ENCODE peak calls at places on chromosomes 11 and 22, in six cellular contexts. F is sigmoid colon, G is stomach, Q is ovary, L is Peyer's patch, X is A549. D is an unnamed sample.

GRCh38 chr11:113331436-113331835 is 17.1 kb downstream of the TTC12 start:
- DNase-seq in F (no peak), G (no peak), Q (no peak), L (no peak), X (no peak), D (no peak)

GRCh38 chr22:48070083-48070482 is 1307.6 kb downstream of the TBC1D22A start:
- DNase-seq in F (peak; percentile 2), G (no peak), Q (no peak), L (peak; percentile 22), X (no peak), D (no peak)

GRCh38 chr11:34565417-34566208 is 52.0 kb upstream of the ELF5 start:
- DNase-seq in F (no peak), G (no peak), Q (no peak), L (no peak), X (peak; percentile 37), D (peak; percentile 18)

GRCh38 chr11:20640401-20640800 is 29.0 kb upstream of the NELL1 start:
- DNase-seq in F (no peak), G (no peak), Q (no peak), L (no peak), X (no peak), D (no peak)

GRCh38 chr11:11786771-11787170 is 55.0 kb upstream of the USP47 start:
- DNase-seq in F (no peak), G (no peak), Q (no peak), L (no peak), X (peak; percentile 47), D (no peak)

GRCh38 chr11:57087966-57088365 is 93.8 kb upstream of the LRRC55 start:
- DNase-seq in F (no peak), G (no peak), Q (no peak), L (no peak), X (no peak), D (no peak)

GRCh38 chr11:71147331-71147730 is 105.0 kb downstream of the SHANK2 start:
- DNase-seq in F (no peak), G (no peak), Q (no peak), L (no peak), X (no peak), D (no peak)

GRCh38 chr22:33886696-33887095 is 33.6 kb downstream of the LARGE1 start:
- DNase-seq in F (no peak), G (no peak), Q (no peak), L (no peak), X (no peak), D (no peak)

GRCh38 chr22:19568337-19569311 is 44.4 kb upstream of the CLDN5 start:
- DNase-seq in F (no peak), G (no peak), Q (no peak), L (no peak), X (peak; percentile 40), D (peak; percentile 53)

GRCh38 chr11:15775051-15775541 is 581.2 kb downstream of the SOX6 start:
- DNase-seq in F (no peak), G (no peak), Q (no peak), L (no peak), X (no peak), D (no peak)

GRCh38 chr11:31419669-31420068 is 50.0 kb downstream of the DNAJC24 start:
- DNase-seq in F (no peak), G (no peak), Q (no peak), L (no peak), X (no peak), D (no peak)

GRCh38 chr11:121365304-121365703 is 72.7 kb downstream of the SC5D start:
- DNase-seq in F (no peak), G (no peak), Q (no peak), L (no peak), X (no peak), D (no peak)

GRCh38 chr11:100576044-100577021 is 110.8 kb upstream of the ARHGAP42 start:
- DNase-seq in F (no peak), G (no peak), Q (no peak), L (no peak), X (peak; percentile 52), D (no peak)

GRCh38 chr22:23713696-23714595 is 23.1 kb downstream of the RGL4 start:
- DNase-seq in F (no peak), G (no peak), Q (no peak), L (no peak), X (no peak), D (no peak)

GRCh38 chr11:105790021-105790420 is 180.1 kb downstream of the GRIA4 start:
- DNase-seq in F (no peak), G (no peak), Q (no peak), L (no peak), X (no peak), D (no peak)

GRCh38 chr11:74470526-74470925 is 3.2 kb upstream of the KCNE3 start:
- DNase-seq in F (no peak), G (no peak), Q (peak; percentile 37), L (no peak), X (no peak), D (no peak)

GRCh38 chr11:9573775-9574555 is 495 bp downstream of the WEE1 start:
- DNase-seq in F (no peak), G (peak; percentile 31), Q (peak; percentile 52), L (no peak), X (no peak), D (no peak)

GRCh38 chr22:48870436-48870835 is 957.2 kb downstream of the BRD1 start:
- DNase-seq in F (peak; percentile 37), G (no peak), Q (no peak), L (no peak), X (no peak), D (no peak)

GRCh38 chr22:17115311-17115710 is 5.8 kb downstream of the TMEM121B start:
- DNase-seq in F (peak; percentile 30), G (no peak), Q (no peak), L (peak; percentile 25), X (no peak), D (no peak)

GRCh38 chr11:76175731-76176303 is 30.5 kb downstream of the WNT11 start:
- DNase-seq in F (no peak), G (no peak), Q (no peak), L (no peak), X (no peak), D (no peak)

GRCh38 chr11:575324-575995 is 810 bp upstream of the PHRF1 start:
- DNase-seq in F (no peak), G (no peak), Q (no peak), L (no peak), X (no peak), D (peak; percentile 84)

GRCh38 chr11:121841487-121842167 is 274.4 kb downstream of the BLID start:
- DNase-seq in F (peak; percentile 63), G (no peak), Q (peak; percentile 21), L (no peak), X (no peak), D (no peak)

GRCh38 chr11:8075119-8075726 is 5.8 kb upstream of the TUB start:
- DNase-seq in F (no peak), G (no peak), Q (no peak), L (no peak), X (no peak), D (no peak)

GRCh38 chr11:91700854-91701253 is 523.8 kb upstream of the FAT3 start:
- DNase-seq in F (no peak), G (no peak), Q (no peak), L (no peak), X (no peak), D (no peak)

GRCh38 chr11:36326524-36327419 is 30.7 kb downstream of the PRR5L start:
- DNase-seq in F (no peak), G (no peak), Q (no peak), L (no peak), X (no peak), D (no peak)

GRCh38 chr11:26187639-26188038 is 144.3 kb upstream of the ANO3 start:
- DNase-seq in F (no peak), G (no peak), Q (no peak), L (no peak), X (peak; percentile 30), D (no peak)

GRCh38 chr11:66082936-66083698 is 13.0 kb downstream of the PACS1 start:
- DNase-seq in F (no peak), G (no peak), Q (no peak), L (no peak), X (no peak), D (no peak)

GRCh38 chr22:39522567-39523300 is 2.4 kb downstream of the ATF4 start:
- DNase-seq in F (peak; percentile 90), G (peak; percentile 56), Q (no peak), L (peak; percentile 54), X (peak; percentile 41), D (no peak)
- TF ChIP-seq POLR2A in F (peak; percentile 29), G (no peak), Q (no peak), L (peak; percentile 20), X (peak; percentile 12), D (no peak)

GRCh38 chr11:126366064-126366822 is 10.8 kb downstream of the ST3GAL4 start:
- DNase-seq in F (peak; percentile 63), G (no peak), Q (peak; percentile 60), L (no peak), X (no peak), D (no peak)

GRCh38 chr11:126371595-126371994 is 16.1 kb downstream of the ST3GAL4 start:
- DNase-seq in F (peak; percentile 5), G (no peak), Q (no peak), L (no peak), X (no peak), D (no peak)

GRCh38 chr11:126375726-126376125 is 20.2 kb downstream of the ST3GAL4 start:
- DNase-seq in F (no peak), G (no peak), Q (no peak), L (no peak), X (no peak), D (no peak)

GRCh38 chr11:126370016-126370415 is 14.5 kb downstream of the ST3GAL4 start:
- DNase-seq in F (peak; percentile 26), G (no peak), Q (no peak), L (no peak), X (no peak), D (no peak)
- TF ChIP-seq POLR2A in F (no peak), G (no peak), Q (no peak), L (no peak), X (no peak), D (no peak)

DNA sequence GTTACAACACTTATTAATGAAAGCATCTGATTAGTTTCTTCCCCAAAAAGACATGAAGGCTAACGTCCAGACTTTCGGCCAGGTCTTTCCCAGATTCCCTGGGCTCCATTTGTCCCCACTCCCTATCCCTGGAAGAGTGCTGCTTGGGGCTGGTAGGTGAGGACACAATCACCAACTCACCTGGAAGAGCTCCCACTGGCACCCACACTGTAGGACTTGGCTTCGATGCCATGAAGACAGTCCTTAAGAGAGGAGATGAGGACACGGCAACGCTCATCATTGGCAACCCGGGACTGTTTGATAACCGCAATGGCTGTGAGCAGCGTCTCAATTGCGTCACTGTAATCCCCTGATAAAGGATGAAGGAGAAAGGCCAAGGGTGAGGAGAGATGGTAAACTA is 18.2 kb downstream of the CPSF7 start:
- DNase-seq in F (no peak), G (no peak), Q (no peak), L (no peak), X (no peak), D (no peak)
- TF ChIP-seq POLR2A in F (no peak), G (no peak), Q (no peak), L (no peak), X (no peak), D (no peak)

DNA sequence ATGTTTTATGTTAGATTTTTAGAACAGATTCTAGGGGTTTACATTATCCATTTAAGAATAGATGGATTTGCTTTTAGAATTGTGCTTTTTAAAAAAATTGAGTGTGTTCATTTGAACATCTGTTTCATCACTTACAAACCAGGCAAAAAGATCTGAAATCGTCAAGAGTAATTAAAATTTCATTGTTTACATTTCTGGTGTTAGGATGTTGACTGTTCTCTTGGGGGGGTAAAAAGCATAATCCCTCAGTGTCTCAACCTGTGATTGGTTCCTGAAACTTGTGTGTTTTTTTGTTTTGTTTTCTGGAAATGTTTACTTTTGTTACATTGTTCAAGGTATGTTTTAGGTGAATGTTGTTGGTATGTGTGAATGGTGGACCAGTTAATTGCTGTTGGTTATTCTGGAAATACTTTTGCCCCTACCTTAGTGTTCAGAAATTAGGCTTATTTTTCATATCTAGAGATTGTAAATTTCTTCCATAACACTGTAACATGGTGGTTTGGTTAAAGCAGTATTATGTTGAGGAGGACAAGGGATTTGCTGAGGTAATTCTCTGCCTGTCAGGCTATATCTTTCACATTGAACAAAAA is 4.8 kb downstream of the PCF11 start:
- DNase-seq in F (no peak), G (no peak), Q (no peak), L (no peak), X (no peak), D (no peak)
- TF ChIP-seq POLR2A in F (no peak), G (no peak), Q (no peak), L (no peak), X (no peak), D (no peak)